ENCODE peak calls at places on chromosomes 5 and 9, in six cellular contexts. T is activated T-helper 1 cell treated with Interleukin-2 at 50 U/mL for 16 hours; J is activated CD4-positive, alpha-beta T cell treated with anti-CD3 and anti-CD28 coated beads, Interleukin-2, amount 50 U/mL, for 4 hours; W is CD4-positive, alpha-beta memory T cell; K is stimulated activated CD4-positive, alpha-beta T cell treated with anti-CD3 and anti-CD28 coated beads, Interleukin-2, amount 100 ng/mL, for 4 hours; Y is omental fat pad. Z is an unnamed sample.

GRCh38 chr9:13070612-13071595 is 208.6 kb downstream of the MPDZ start:
- DNase-seq in T (no peak), J (no peak), W (no peak), K (no peak), Y (no peak), Z (no peak)

GRCh38 chr9:134683714-134684374 is 42.2 kb downstream of the COL5A1 start:
- DNase-seq in T (no peak), J (no peak), W (no peak), K (no peak), Y (no peak), Z (no peak)

GRCh38 chr9:127574089-127574921 is 37.8 kb upstream of the STXBP1 start:
- DNase-seq in T (no peak), J (peak), W (no peak), K (no peak), Y (no peak), Z (no peak)

GRCh38 chr9:127884427-127884911 is 7.0 kb upstream of the AK1 start:
- DNase-seq in T (no peak), J (no peak), W (no peak), K (no peak), Y (no peak), Z (no peak)

GRCh38 chr5:75331095-75332090 is 5.6 kb upstream of the HMGCR start:
- DNase-seq in T (no peak), J (no peak), W (no peak), K (no peak), Y (no peak), Z (no peak)

GRCh38 chr5:15168397-15168796 is 296.8 kb upstream of the ANKH start:
- DNase-seq in T (no peak), J (no peak), W (no peak), K (no peak), Y (no peak), Z (no peak)

GRCh38 chr9:87375397-87376073 is 122.1 kb upstream of the DAPK1 start:
- DNase-seq in T (no peak), J (no peak), W (no peak), K (no peak), Y (no peak), Z (no peak)

GRCh38 chr5:150286820-150287219 is 2.8 kb downstream of the CAMK2A start:
- DNase-seq in T (no peak), J (no peak), W (no peak), K (no peak), Y (no peak), Z (no peak)

GRCh38 chr9:130713286-130713975 is 19.9 kb downstream of the EXOSC2 start:
- DNase-seq in T (no peak), J (no peak), W (no peak), K (no peak), Y (no peak), Z (no peak)

Z was measured in activated naive CD8-positive, alpha-beta T cell treated with anti-CD3 and anti-CD28 coated beads for 36 hours.